ENCODE peak calls at places on chromosomes 5 and 9, in seven cellular contexts. One of them, this sample, is unnamed.

GRCh38 chr5:65873181-65873580 is 53.2 kb upstream of the ERBIN start:
- DNase-seq in HCT116: no peak
- DNase-seq in K562: no peak
- DNase-seq in GM23338: no peak
- DNase-seq in spleen: no peak
- DNase-seq in transverse colon: no peak
- DNase-seq in esophagus muscularis mucosa: no peak
- DNase-seq in this sample: no peak

GRCh38 chr9:15837079-15837679 is 284.3 kb downstream of the CCDC171 start:
- DNase-seq in GM23338: peak
- DNase-seq in HCT116: peak
- DNase-seq in spleen: no peak
- DNase-seq in esophagus muscularis mucosa: no peak
- DNase-seq in K562: peak
- DNase-seq in transverse colon: no peak
- DNase-seq in this sample: no peak

GRCh38 chr5:124704594-124705284 is 41.7 kb downstream of the ZNF608 start:
- DNase-seq in HCT116: no peak
- DNase-seq in GM23338: no peak
- DNase-seq in transverse colon: no peak
- DNase-seq in spleen: no peak
- DNase-seq in esophagus muscularis mucosa: no peak
- DNase-seq in K562: no peak
- DNase-seq in this sample: no peak

GRCh38 chr5:147965712-147966111 is 59.4 kb upstream of the C5orf46 start:
- DNase-seq in GM23338: no peak
- DNase-seq in transverse colon: no peak
- DNase-seq in HCT116: no peak
- DNase-seq in spleen: no peak
- DNase-seq in esophagus muscularis mucosa: no peak
- DNase-seq in K562: no peak
- DNase-seq in this sample: no peak

GRCh38 chr9:29214702-29215248 is 1641.5 kb upstream of the C9orf72 start:
- DNase-seq in transverse colon: no peak
- DNase-seq in HCT116: no peak
- DNase-seq in K562: no peak
- DNase-seq in GM23338: peak
- DNase-seq in esophagus muscularis mucosa: no peak
- DNase-seq in spleen: no peak
- DNase-seq in this sample: no peak

GRCh38 chr9:581673-582497 is 259.6 kb upstream of the DMRT1 start:
- DNase-seq in K562: peak
- DNase-seq in esophagus muscularis mucosa: no peak
- DNase-seq in spleen: no peak
- DNase-seq in GM23338: peak
- DNase-seq in transverse colon: no peak
- DNase-seq in HCT116: peak
- DNase-seq in this sample: no peak

GRCh38 chr9:98610196-98610595 is 98.5 kb downstream of the GABBR2 start:
- DNase-seq in esophagus muscularis mucosa: no peak
- DNase-seq in K562: no peak
- DNase-seq in HCT116: no peak
- DNase-seq in GM23338: no peak
- DNase-seq in transverse colon: no peak
- DNase-seq in spleen: peak
- DNase-seq in this sample: no peak

GRCh38 chr9:127960410-127961165 is 20.2 kb downstream of the EEIG1 start:
- DNase-seq in K562: no peak
- DNase-seq in transverse colon: no peak
- DNase-seq in HCT116: no peak
- DNase-seq in esophagus muscularis mucosa: no peak
- DNase-seq in spleen: no peak
- DNase-seq in GM23338: no peak
- DNase-seq in this sample: no peak

GRCh38 chr9:89738137-89738932 is 133.5 kb downstream of the GADD45G start:
- DNase-seq in GM23338: peak
- DNase-seq in transverse colon: no peak
- DNase-seq in K562: peak
- DNase-seq in esophagus muscularis mucosa: no peak
- DNase-seq in spleen: no peak
- DNase-seq in HCT116: no peak
- DNase-seq in this sample: no peak

GRCh38 chr9:13971910-13972655 is 341.9 kb downstream of the NFIB start:
- DNase-seq in K562: no peak
- DNase-seq in transverse colon: no peak
- DNase-seq in spleen: no peak
- DNase-seq in GM23338: no peak
- DNase-seq in esophagus muscularis mucosa: no peak
- DNase-seq in HCT116: no peak
- DNase-seq in this sample: no peak

GRCh38 chr5:62931551-62931950 is 352.9 kb downstream of the LRRC70 start:
- DNase-seq in spleen: no peak
- DNase-seq in esophagus muscularis mucosa: no peak
- DNase-seq in transverse colon: no peak
- DNase-seq in GM23338: no peak
- DNase-seq in K562: no peak
- DNase-seq in HCT116: no peak
- DNase-seq in this sample: no peak

GRCh38 chr9:85062385-85062784 is 392.9 kb downstream of the NTRK2 start:
- DNase-seq in spleen: no peak
- DNase-seq in K562: no peak
- DNase-seq in esophagus muscularis mucosa: no peak
- DNase-seq in HCT116: no peak
- DNase-seq in GM23338: no peak
- DNase-seq in transverse colon: no peak
- DNase-seq in this sample: no peak

GRCh38 chr5:123514615-123515355 is 2.8 kb downstream of the CSNK1G3 start:
- DNase-seq in HCT116: no peak
- DNase-seq in K562: no peak
- DNase-seq in spleen: no peak
- DNase-seq in GM23338: no peak
- DNase-seq in esophagus muscularis mucosa: no peak
- DNase-seq in transverse colon: no peak
- DNase-seq in this sample: no peak

GRCh38 chr5:157303667-157304327 is 37.9 kb downstream of the CYFIP2 start:
- DNase-seq in transverse colon: no peak
- DNase-seq in HCT116: no peak
- DNase-seq in K562: peak
- DNase-seq in esophagus muscularis mucosa: no peak
- DNase-seq in spleen: no peak
- DNase-seq in GM23338: peak
- DNase-seq in this sample: no peak

GRCh38 chr9:124781967-124782660 is 5.2 kb downstream of the OLFML2A start:
- DNase-seq in HCT116: no peak
- DNase-seq in esophagus muscularis mucosa: no peak
- DNase-seq in K562: no peak
- DNase-seq in transverse colon: peak
- DNase-seq in GM23338: no peak
- DNase-seq in spleen: no peak
- DNase-seq in this sample: peak

GRCh38 chr5:18772475-18772874 is 1138.2 kb downstream of the TAF11L14 start:
- DNase-seq in GM23338: peak
- DNase-seq in esophagus muscularis mucosa: no peak
- DNase-seq in HCT116: no peak
- DNase-seq in K562: peak
- DNase-seq in transverse colon: no peak
- DNase-seq in spleen: no peak
- DNase-seq in this sample: no peak

GRCh38 chr9:74610523-74611061 is 113.5 kb downstream of the RORB start:
- DNase-seq in GM23338: no peak
- DNase-seq in HCT116: no peak
- DNase-seq in K562: no peak
- DNase-seq in transverse colon: no peak
- DNase-seq in esophagus muscularis mucosa: no peak
- DNase-seq in spleen: no peak
- DNase-seq in this sample: no peak

DNA sequence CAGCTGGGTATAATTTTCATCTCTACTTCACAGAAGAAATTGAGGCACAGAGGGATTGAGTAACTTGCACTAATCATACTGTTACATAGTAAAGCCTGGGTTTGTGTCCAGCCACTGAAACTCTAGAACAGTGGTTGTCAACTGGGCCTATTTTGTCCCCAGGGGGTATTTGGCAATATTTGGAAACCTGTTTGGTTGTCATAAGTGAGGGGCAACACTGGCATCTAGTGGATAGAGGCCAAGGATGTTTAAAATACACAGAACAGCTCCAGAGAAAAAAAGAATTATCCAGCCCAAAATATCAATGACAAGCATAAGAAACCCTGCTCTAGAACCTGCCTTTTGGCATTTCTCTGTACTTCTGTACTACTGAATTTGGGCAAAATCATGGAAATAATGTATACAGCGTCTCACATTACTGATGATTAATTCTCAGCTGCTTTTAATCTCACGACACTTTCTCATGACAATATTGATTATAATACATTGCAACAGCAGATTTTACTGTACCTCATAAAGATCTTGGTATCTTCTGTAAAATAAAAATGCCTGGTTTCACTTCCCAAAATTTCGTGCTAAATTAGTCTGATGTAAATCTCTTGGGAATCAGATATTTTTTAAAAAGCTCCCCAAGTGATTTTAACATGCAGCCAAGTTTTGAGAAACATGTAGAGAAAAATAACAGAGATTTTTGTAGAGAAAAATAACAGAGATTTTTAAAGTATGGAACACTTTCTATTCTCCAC is 112.7 kb downstream of the RORB start:
- DNase-seq in GM23338: peak
- DNase-seq in K562: no peak
- DNase-seq in HCT116: no peak
- DNase-seq in spleen: no peak
- DNase-seq in esophagus muscularis mucosa: no peak
- DNase-seq in transverse colon: no peak
- DNase-seq in this sample: no peak
- TF ChIP-seq CTCF in GM23338: peak
- TF ChIP-seq CTCF in K562: no peak
- TF ChIP-seq CTCF in HCT116: no peak
- TF ChIP-seq CTCF in spleen: no peak
- TF ChIP-seq CTCF in esophagus muscularis mucosa: no peak
- TF ChIP-seq CTCF in transverse colon: no peak
- TF ChIP-seq CTCF in this sample: no peak

DNA sequence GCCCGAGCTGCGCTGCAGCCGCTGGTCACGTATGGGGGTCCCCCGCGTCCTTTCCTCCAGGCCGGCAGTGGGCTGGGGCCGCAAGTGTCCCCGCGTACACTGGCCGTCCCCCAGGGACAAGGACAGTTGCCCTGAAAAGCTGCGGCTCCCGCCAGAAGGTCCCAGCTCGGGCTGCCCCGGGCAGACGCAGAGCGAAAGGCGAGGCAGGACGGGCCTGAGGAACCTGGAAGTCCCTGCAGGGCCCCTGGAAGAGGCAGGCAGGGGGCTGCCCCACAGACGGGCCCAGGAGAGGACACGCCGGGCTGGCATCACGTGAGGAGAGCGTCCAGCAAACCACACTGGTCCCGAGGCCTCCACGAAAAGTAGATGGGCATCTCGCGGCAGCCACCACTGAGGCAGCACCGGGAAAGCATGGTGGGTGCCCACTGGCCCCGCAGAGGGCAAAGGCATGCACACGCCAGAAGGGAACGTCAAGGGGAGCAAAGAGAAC is 3.2 kb upstream of the NKD2 start:
- DNase-seq in GM23338: no peak
- DNase-seq in transverse colon: no peak
- DNase-seq in spleen: peak
- DNase-seq in HCT116: no peak
- DNase-seq in esophagus muscularis mucosa: no peak
- DNase-seq in K562: no peak
- DNase-seq in this sample: peak
- TF ChIP-seq POLR2AphosphoS5 in GM23338: no peak
- TF ChIP-seq POLR2AphosphoS5 in transverse colon: no peak
- TF ChIP-seq POLR2AphosphoS5 in spleen: no peak
- TF ChIP-seq POLR2AphosphoS5 in HCT116: no peak
- TF ChIP-seq POLR2AphosphoS5 in esophagus muscularis mucosa: no peak
- TF ChIP-seq POLR2AphosphoS5 in K562: no peak
- TF ChIP-seq POLR2AphosphoS5 in this sample: no peak

GRCh38 chr9:79236466-79236865 is 335.3 kb upstream of the TLE4 start:
- DNase-seq in spleen: no peak
- DNase-seq in GM23338: no peak
- DNase-seq in esophagus muscularis mucosa: no peak
- DNase-seq in transverse colon: no peak
- DNase-seq in K562: no peak
- DNase-seq in HCT116: no peak
- DNase-seq in this sample: no peak

GRCh38 chr9:79237861-79238260 is 333.9 kb upstream of the TLE4 start:
- DNase-seq in transverse colon: no peak
- DNase-seq in HCT116: no peak
- DNase-seq in spleen: no peak
- DNase-seq in esophagus muscularis mucosa: no peak
- DNase-seq in GM23338: no peak
- DNase-seq in K562: no peak
- DNase-seq in this sample: no peak

DNA sequence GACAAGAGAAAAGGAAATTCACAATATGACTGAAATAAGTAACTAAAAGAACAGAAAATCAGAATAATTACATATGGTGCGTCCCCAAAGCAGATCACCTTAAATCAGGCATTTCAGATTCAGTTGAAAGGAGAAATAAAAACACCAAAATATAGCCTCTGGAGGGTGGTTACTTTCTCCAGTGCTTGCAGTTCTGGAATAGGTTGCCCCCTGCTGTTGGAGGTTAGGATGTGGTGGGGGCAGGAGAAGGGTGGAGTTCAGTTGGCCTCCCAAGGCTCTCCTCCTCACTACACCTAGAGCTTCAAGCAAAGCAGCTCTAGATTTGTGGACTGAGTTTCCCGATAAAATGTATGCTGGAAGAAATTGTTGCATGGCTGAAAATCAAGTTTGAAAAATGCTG is 338.2 kb upstream of the TLE4 start:
- DNase-seq in esophagus muscularis mucosa: no peak
- DNase-seq in HCT116: peak
- DNase-seq in spleen: no peak
- DNase-seq in GM23338: peak
- DNase-seq in K562: peak
- DNase-seq in transverse colon: no peak
- DNase-seq in this sample: no peak
- TF ChIP-seq CTCF in esophagus muscularis mucosa: no peak
- TF ChIP-seq CTCF in HCT116: peak
- TF ChIP-seq CTCF in spleen: no peak
- TF ChIP-seq CTCF in GM23338: peak
- TF ChIP-seq CTCF in K562: no peak
- TF ChIP-seq CTCF in transverse colon: no peak
- TF ChIP-seq CTCF in this sample: no peak

GRCh38 chr9:75134495-75134894 is 46.2 kb downstream of the OSTF1 start:
- DNase-seq in K562: no peak
- DNase-seq in transverse colon: no peak
- DNase-seq in HCT116: no peak
- DNase-seq in esophagus muscularis mucosa: no peak
- DNase-seq in GM23338: peak
- DNase-seq in spleen: no peak
- DNase-seq in this sample: no peak

GRCh38 chr9:75140261-75140660 is 51.9 kb downstream of the OSTF1 start:
- DNase-seq in spleen: no peak
- DNase-seq in HCT116: no peak
- DNase-seq in transverse colon: no peak
- DNase-seq in esophagus muscularis mucosa: no peak
- DNase-seq in K562: no peak
- DNase-seq in GM23338: no peak
- DNase-seq in this sample: no peak

GRCh38 chr9:75142208-75142607 is 53.9 kb downstream of the OSTF1 start:
- DNase-seq in esophagus muscularis mucosa: no peak
- DNase-seq in HCT116: no peak
- DNase-seq in transverse colon: no peak
- DNase-seq in GM23338: no peak
- DNase-seq in K562: no peak
- DNase-seq in spleen: no peak
- DNase-seq in this sample: no peak

GRCh38 chr9:75138260-75139040 is 50.1 kb downstream of the OSTF1 start:
- DNase-seq in esophagus muscularis mucosa: no peak
- DNase-seq in K562: no peak
- DNase-seq in transverse colon: no peak
- DNase-seq in GM23338: no peak
- DNase-seq in HCT116: no peak
- DNase-seq in spleen: no peak
- DNase-seq in this sample: no peak

GRCh38 chr9:75139201-75139600 is 50.9 kb downstream of the OSTF1 start:
- DNase-seq in transverse colon: no peak
- DNase-seq in GM23338: no peak
- DNase-seq in HCT116: no peak
- DNase-seq in spleen: no peak
- DNase-seq in K562: no peak
- DNase-seq in esophagus muscularis mucosa: no peak
- DNase-seq in this sample: no peak
- TF ChIP-seq POLR2AphosphoS5 in transverse colon: no peak
- TF ChIP-seq POLR2AphosphoS5 in GM23338: no peak
- TF ChIP-seq POLR2AphosphoS5 in HCT116: no peak
- TF ChIP-seq POLR2AphosphoS5 in spleen: no peak
- TF ChIP-seq POLR2AphosphoS5 in K562: no peak
- TF ChIP-seq POLR2AphosphoS5 in esophagus muscularis mucosa: no peak
- TF ChIP-seq POLR2AphosphoS5 in this sample: no peak